ENCODE peak calls at places on chromosome 14, in four cellular contexts. P is HCT116, Q is neural progenitor cell, R is mesothelial cell of epicardium. E is an unnamed sample.

GRCh38 chr14:38290601-38291190 is 34.8 kb upstream of the CLEC14A start:
- DNase-seq in P (no peak), Q (no peak), R (no peak), E (no peak)

GRCh38 chr14:75317148-75317547 is 38.5 kb downstream of the FOS start:
- DNase-seq in P (no peak), Q (no peak), R (no peak), E (no peak)

GRCh38 chr14:68262567-68262966 is 443.0 kb downstream of the RAD51B start:
- DNase-seq in P (no peak), Q (no peak), R (no peak), E (no peak)

GRCh38 chr14:30227871-30228270 is 300.2 kb upstream of the PRKD1 start:
- DNase-seq in P (no peak), Q (no peak), R (no peak), E (no peak)

GRCh38 chr14:54207476-54207875 is 189.3 kb upstream of the CDKN3 start:
- DNase-seq in P (no peak), Q (no peak), R (no peak), E (no peak)

GRCh38 chr14:61477845-61478438 is 156.6 kb downstream of the PRKCH start:
- DNase-seq in P (peak), Q (no peak), R (no peak), E (no peak)

GRCh38 chr14:54699087-54699530 is 132.2 kb downstream of the SAMD4A start:
- DNase-seq in P (no peak), Q (no peak), R (no peak), E (no peak)

GRCh38 chr14:36524874-36525745 is 5.1 kb upstream of the NKX2-1 start:
- DNase-seq in P (peak), Q (peak), R (peak), E (no peak)

GRCh38 chr14:35534130-35534883 is at the start of gene INSM2:
- DNase-seq in P (no peak), Q (peak), R (no peak), E (no peak)

GRCh38 chr14:47040490-47040889 is 388.9 kb upstream of the RPL10L start:
- DNase-seq in P (peak), Q (peak), R (no peak), E (no peak)

GRCh38 chr14:77097006-77097688 is 911 bp upstream of the CIPC start:
- DNase-seq in P (no peak), Q (no peak), R (no peak), E (no peak)

GRCh38 chr14:76901171-76902055 is 75.2 kb downstream of the LRRC74A start:
- DNase-seq in P (no peak), Q (no peak), R (no peak), E (no peak)

GRCh38 chr14:102403028-102403427 is 40.3 kb downstream of the TECPR2 start:
- DNase-seq in P (no peak), Q (no peak), R (no peak), E (no peak)

GRCh38 chr14:73248294-73248868 is 11.1 kb downstream of the PAPLN start:
- DNase-seq in P (no peak), Q (no peak), R (no peak), E (no peak)

GRCh38 chr14:66443158-66443695 is 42.9 kb upstream of the CCDC196 start:
- DNase-seq in P (no peak), Q (no peak), R (no peak), E (no peak)

GRCh38 chr14:24952851-24953666 is 96.9 kb downstream of the STXBP6 start:
- DNase-seq in P (no peak), Q (peak), R (no peak), E (peak)

GRCh38 chr14:68846466-68846865 is 53.6 kb upstream of the ZFP36L1 start:
- DNase-seq in P (no peak), Q (no peak), R (no peak), E (no peak)

GRCh38 chr14:57656853-57657252 is 163.2 kb upstream of the CCDC198 start:
- DNase-seq in P (no peak), Q (no peak), R (no peak), E (no peak)

GRCh38 chr14:54086780-54087179 is 130.2 kb upstream of the BMP4 start:
- DNase-seq in P (no peak), Q (no peak), R (no peak), E (no peak)

GRCh38 chr14:23153891-23154796 is 29.3 kb downstream of the SLC7A8 start:
- DNase-seq in P (peak), Q (peak), R (peak), E (peak)

GRCh38 chr14:33532581-33532980 is 418.3 kb downstream of the EGLN3 start:
- DNase-seq in P (no peak), Q (no peak), R (no peak), E (no peak)

GRCh38 chr14:67623114-67623513 is 3.4 kb downstream of the ARG2 start:
- DNase-seq in P (no peak), Q (no peak), R (no peak), E (no peak)

GRCh38 chr14:67630938-67631337 is 11.2 kb downstream of the ARG2 start:
- DNase-seq in P (no peak), Q (no peak), R (no peak), E (no peak)

GRCh38 chr14:76828339-76829015 is 2.3 kb downstream of the LRRC74A start:
- DNase-seq in P (no peak), Q (no peak), R (no peak), E (no peak)

GRCh38 chr14:65370890-65371289 is 41.6 kb upstream of the FUT8 start:
- DNase-seq in P (no peak), Q (no peak), R (no peak), E (no peak)

GRCh38 chr14:99654235-99655000 is 9.5 kb downstream of the HHIPL1 start:
- DNase-seq in P (no peak), Q (peak), R (no peak), E (peak)

GRCh38 chr14:87343641-87344040 is 649.3 kb downstream of the GALC start:
- DNase-seq in P (no peak), Q (no peak), R (no peak), E (no peak)

GRCh38 chr14:89927466-89927865 is 27.1 kb downstream of the EFCAB11 start:
- DNase-seq in P (no peak), Q (no peak), R (no peak), E (no peak)

GRCh38 chr14:101726295-101726953 is 35.1 kb upstream of the PPP2R5C start:
- DNase-seq in P (no peak), Q (no peak), R (no peak), E (no peak)

GRCh38 chr14:99393059-99393655 is 87.5 kb downstream of the SETD3 start:
- DNase-seq in P (peak), Q (peak), R (peak), E (no peak)

GRCh38 chr14:95196268-95196667 is 38.9 kb upstream of the DICER1 start:
- DNase-seq in P (peak), Q (no peak), R (no peak), E (no peak)

GRCh38 chr14:30375280-30375892 is 183.6 kb upstream of the G2E3 start:
- DNase-seq in P (peak), Q (peak), R (peak), E (no peak)

GRCh38 chr14:100554082-100554677 is 33.0 kb downstream of the BEGAIN start:
- DNase-seq in P (no peak), Q (no peak), R (no peak), E (no peak)

GRCh38 chr14:26687438-26687837 is 89.6 kb upstream of the NOVA1 start:
- DNase-seq in P (no peak), Q (no peak), R (no peak), E (no peak)

GRCh38 chr14:29310757-29311156 is 544.2 kb downstream of the FOXG1 start:
- DNase-seq in P (no peak), Q (no peak), R (no peak), E (no peak)

GRCh38 chr14:58777541-58777979 is 139.8 kb downstream of the DACT1 start:
- DNase-seq in P (no peak), Q (peak), R (no peak), E (no peak)

GRCh38 chr14:83164016-83164415 is 1630.4 kb upstream of the SEL1L start:
- DNase-seq in P (no peak), Q (no peak), R (no peak), E (no peak)

GRCh38 chr14:59631237-59631636 is 54.6 kb upstream of the CCDC175 start:
- DNase-seq in P (no peak), Q (peak), R (no peak), E (no peak)

GRCh38 chr14:41607119-41607785 is 576 bp downstream of the LRFN5 start:
- DNase-seq in P (no peak), Q (peak), R (no peak), E (no peak)

E was measured in dorsolateral prefrontal cortex.